ENCODE peak calls at places on chromosomes 3 and 15, in six cellular contexts. B is H9, M is astrocyte, L is colonic mucosa, G is left ventricle myocardium inferior, V is prostate gland. Z is an unnamed sample. For H3K4me1, the result is how much of the 10 kb centered on the place peaks cover.

GRCh38 chr3:57004154-57004730 is 56.2 kb upstream of the SPATA12 start:
- DNase-seq in B (no peak), M (no peak), L (no peak), G (no peak), V (peak), Z (no peak)

GRCh38 chr3:47324278-47324865 is 41.6 kb downstream of the KLHL18 start:
- DNase-seq in B (peak), M (peak), L (peak), G (no peak), V (peak), Z (peak)

GRCh38 chr15:60326824-60327654 is 70.7 kb downstream of the ANXA2 start:
- DNase-seq in B (no peak), M (no peak), L (peak), G (no peak), V (peak), Z (no peak)

GRCh38 chr3:67017211-67017610 is 19.1 kb downstream of the KBTBD8 start:
- DNase-seq in B (no peak), M (no peak), L (no peak), G (no peak), V (no peak), Z (no peak)

GRCh38 chr3:69094467-69095205 is 9.9 kb downstream of the ARL6IP5 start:
- DNase-seq in B (no peak), M (peak), L (no peak), G (no peak), V (no peak), Z (no peak)

GRCh38 chr15:51011212-51011611 is 83.5 kb downstream of the TNFAIP8L3 start:
- DNase-seq in B (no peak), M (no peak), L (no peak), G (no peak), V (no peak), Z (no peak)

GRCh38 chr15:52368402-52368801 is 72.8 kb upstream of the MYO5C start:
- DNase-seq in B (no peak), M (no peak), L (no peak), G (no peak), V (no peak), Z (no peak)

GRCh38 chr3:106945435-106945834 is 431.8 kb upstream of the CCDC54 start:
- DNase-seq in B (no peak), M (no peak), L (no peak), G (no peak), V (no peak), Z (no peak)

GRCh38 chr3:118525096-118525495 is 509.6 kb downstream of the IGSF11 start:
- DNase-seq in B (no peak), M (no peak), L (no peak), G (no peak), V (no peak), Z (no peak)

GRCh38 chr3:107643038-107643883 is 120.5 kb downstream of the BBX start:
- DNase-seq in B (no peak), M (no peak), L (no peak), G (no peak), V (no peak), Z (no peak)

GRCh38 chr3:123385072-123385471 is 63.8 kb downstream of the ADCY5 start:
- DNase-seq in B (no peak), M (no peak), L (peak), G (peak), V (no peak), Z (no peak)

GRCh38 chr3:196498297-196498696 is 5.3 kb downstream of the RNF168 start:
- DNase-seq in B (no peak), M (no peak), L (no peak), G (no peak), V (no peak), Z (no peak)

GRCh38 chr15:88624156-88624970 is 3.2 kb downstream of the AEN start:
- DNase-seq in B (no peak), M (no peak), L (no peak), G (no peak), V (no peak), Z (no peak)

GRCh38 chr3:16085884-16086608 is 88.4 kb upstream of the GALNT15 start:
- DNase-seq in B (no peak), M (peak), L (no peak), G (peak), V (peak), Z (peak)

GRCh38 chr3:64108281-64108680 is 85.0 kb upstream of the PSMD6 start:
- DNase-seq in B (no peak), M (no peak), L (no peak), G (no peak), V (no peak), Z (no peak)

DNA sequence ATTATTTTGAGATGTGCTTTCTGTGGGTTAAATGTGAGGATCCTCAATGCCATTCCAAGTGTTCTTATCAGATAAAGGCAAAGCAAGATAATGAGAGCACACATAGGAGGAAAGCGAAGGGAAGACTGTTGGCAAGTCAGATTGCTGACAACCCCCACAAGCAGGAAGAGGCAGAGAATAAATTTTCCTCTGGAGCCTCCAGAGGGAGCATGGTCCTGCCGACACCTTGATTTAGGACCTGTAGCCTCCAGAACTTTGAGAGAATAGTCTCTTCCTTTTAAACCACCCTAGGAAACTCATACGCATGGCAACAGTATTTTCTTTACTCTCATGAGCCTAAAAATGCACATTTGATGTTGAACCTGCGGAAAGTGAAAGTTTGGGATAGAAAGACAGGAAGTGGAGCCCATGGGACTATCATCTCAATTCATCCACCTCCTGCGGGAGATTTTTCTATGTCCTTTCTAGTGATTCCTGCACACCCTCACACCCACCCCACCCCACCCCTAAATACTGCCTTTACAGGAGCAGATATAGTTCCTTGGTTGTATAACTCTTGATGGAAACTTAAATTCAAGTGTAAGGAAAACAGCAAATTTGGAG is 116.7 kb upstream of the LPP start:
- DNase-seq in B (peak), M (peak), L (peak), G (no peak), V (no peak), Z (no peak)
- TF ChIP-seq CTCF in B (peak), M (peak), L (peak), G (peak), V (peak), Z (peak)

DNA sequence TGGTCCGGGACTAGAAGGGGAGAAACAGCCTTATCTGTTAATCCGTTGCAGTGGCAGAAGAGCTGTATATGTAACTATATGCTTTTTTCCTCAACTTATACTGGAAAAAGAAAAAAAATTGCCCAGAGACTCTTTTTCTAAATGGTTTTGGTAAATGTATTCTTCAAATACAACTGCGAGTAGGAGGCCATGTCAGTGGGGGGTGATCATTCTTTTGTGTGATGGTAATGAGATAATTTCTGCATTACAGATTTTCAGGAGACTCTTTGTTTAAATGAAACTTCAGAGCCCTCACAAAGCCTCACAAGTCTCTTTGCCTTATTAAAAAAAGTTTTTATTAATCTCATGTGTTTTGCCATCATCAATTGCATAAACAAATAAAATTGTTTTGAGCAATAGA is 116.5 kb downstream of the FNDC3B start:
- DNase-seq in B (no peak), M (no peak), L (no peak), G (no peak), V (no peak), Z (no peak)
- H3K27ac ChIP-seq in B (peak), M (peak), L (no peak), G (peak), V (peak), Z (no peak)

DNA sequence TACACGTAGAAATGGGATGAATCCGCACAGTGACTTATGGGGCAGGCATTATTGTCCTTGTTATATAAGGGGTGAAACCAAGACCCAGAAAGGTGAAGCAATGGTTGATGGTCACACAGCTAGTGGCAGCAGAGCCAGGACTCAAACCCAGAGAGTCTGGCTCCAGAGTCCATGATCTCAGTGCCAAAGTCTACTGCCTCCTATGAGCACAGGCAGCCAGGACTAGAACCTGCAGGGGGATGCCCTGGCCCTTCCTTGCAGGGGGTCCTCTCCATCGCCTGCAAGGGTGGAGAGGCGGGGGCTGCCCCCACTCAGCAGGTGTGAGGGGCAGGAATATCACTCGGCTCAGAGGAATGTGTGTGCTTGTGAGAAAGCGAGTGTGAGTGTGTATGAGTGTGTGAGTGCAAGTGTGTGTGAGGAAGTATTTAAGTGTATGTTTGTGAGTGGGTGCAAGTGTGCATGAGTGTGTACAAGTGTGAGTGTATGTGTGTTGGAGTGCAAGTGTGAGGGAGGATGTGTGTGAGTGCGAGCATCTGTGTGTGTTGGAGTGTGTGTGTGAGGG is 44.7 kb downstream of the UMPS start:
- DNase-seq in B (no peak), M (no peak), L (no peak), G (no peak), V (no peak), Z (no peak)
- H3K4me1 ChIP-seq in B (under half), M (under half), L (under half), G (half or more), V (under half), Z (under half)

DNA sequence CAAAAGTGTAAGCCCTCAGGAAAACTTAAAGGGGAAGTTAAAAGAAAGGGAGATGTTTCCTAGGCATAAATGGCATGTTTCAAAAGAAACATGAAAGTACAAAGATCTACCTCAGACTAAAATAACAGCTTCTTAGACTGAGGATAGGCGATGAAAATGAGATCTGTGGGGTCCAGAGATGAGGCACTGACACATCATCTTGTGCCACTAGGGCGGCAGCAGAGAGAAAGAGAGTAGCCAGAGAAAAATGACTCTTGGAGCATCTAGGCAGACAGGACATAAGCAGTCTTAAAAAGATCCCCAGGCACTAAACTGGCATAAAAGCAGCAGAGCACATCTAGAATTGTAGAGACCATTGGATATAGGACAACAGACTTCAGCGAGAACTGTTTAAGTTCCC is 42.5 kb upstream of the RFX7 start:
- DNase-seq in B (no peak), M (no peak), L (no peak), G (no peak), V (no peak), Z (no peak)
- TF ChIP-seq CTCF in B (peak), M (no peak), L (peak), G (no peak), V (no peak), Z (no peak)

DNA sequence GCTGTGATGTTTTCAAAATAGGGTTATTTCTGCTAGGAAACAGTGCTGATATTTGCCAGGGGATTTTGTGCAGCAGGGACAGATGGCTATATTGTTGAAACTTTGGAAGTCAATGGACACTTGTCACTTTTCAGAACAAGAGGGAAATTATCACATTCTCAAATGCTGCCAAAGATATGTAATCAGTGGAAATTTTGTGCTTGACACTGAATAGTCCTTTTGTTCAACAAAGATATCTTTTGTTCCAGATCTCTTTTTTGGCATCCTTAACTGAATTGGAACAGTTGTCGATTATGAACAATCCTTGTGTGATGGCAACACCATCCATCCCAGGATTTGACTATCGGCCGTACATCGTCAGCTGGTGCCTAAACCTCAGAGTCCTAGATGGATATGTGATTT is 7.8 kb downstream of the CEP97 start:
- DNase-seq in B (no peak), M (no peak), L (no peak), G (no peak), V (no peak), Z (no peak)
- H3K27ac ChIP-seq in B (no peak), M (no peak), L (no peak), G (no peak), V (no peak), Z (no peak)

GRCh38 chr15:26102988-26103387 is 239.9 kb upstream of the ATP10A start:
- DNase-seq in B (no peak), M (no peak), L (no peak), G (no peak), V (no peak), Z (no peak)
- H3K4me1 ChIP-seq in B (under half), M (under half), L (under half), G (under half), V (under half), Z (under half)

DNA sequence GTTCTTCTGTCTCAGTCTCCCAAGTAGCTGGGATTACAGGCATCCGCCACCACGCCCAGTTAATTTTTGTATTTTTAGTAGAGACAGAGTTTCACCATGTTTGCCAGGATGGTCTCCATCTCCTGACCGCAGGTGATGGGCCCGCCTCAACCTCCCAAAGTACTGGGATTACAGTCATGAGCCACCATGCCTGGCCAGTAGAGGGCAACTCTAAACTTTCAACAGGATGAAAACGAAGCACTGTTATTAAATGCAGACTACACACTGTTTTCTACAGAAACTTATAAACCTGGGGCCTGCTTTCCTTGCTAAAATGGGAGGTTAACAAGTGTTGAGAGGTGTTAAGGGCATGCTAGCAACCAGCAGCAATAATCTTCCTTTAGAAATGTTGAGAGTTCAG is 7.6 kb downstream of the ARPC4 start:
- DNase-seq in B (no peak), M (no peak), L (no peak), G (no peak), V (no peak), Z (no peak)
- TF ChIP-seq CTCF in B (peak), M (peak), L (no peak), G (peak), V (no peak), Z (no peak)

DNA sequence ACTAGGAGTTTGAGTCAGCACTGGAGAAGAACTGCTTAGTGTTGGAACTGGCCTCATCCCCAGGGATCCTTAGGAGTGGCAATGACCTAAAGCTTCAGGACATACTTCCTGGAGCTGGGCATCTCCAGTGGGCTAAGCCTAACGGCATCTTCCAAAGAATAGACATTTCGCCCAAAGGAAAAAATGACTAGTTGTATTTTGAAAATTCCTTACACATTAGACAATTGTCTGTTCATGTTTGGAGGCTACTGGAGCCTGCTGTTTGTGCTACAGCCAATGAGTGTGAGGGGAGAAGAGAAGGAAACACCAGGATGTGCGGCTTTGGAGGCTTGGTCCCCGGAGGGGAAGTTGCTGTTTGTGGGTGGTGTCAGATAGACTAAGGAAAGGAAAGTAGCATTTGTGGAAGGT is 77.6 kb downstream of the POLR2M start:
- DNase-seq in B (no peak), M (no peak), L (no peak), G (peak), V (no peak), Z (no peak)
- H3K27ac ChIP-seq in B (no peak), M (no peak), L (no peak), G (peak), V (no peak), Z (no peak)

DNA sequence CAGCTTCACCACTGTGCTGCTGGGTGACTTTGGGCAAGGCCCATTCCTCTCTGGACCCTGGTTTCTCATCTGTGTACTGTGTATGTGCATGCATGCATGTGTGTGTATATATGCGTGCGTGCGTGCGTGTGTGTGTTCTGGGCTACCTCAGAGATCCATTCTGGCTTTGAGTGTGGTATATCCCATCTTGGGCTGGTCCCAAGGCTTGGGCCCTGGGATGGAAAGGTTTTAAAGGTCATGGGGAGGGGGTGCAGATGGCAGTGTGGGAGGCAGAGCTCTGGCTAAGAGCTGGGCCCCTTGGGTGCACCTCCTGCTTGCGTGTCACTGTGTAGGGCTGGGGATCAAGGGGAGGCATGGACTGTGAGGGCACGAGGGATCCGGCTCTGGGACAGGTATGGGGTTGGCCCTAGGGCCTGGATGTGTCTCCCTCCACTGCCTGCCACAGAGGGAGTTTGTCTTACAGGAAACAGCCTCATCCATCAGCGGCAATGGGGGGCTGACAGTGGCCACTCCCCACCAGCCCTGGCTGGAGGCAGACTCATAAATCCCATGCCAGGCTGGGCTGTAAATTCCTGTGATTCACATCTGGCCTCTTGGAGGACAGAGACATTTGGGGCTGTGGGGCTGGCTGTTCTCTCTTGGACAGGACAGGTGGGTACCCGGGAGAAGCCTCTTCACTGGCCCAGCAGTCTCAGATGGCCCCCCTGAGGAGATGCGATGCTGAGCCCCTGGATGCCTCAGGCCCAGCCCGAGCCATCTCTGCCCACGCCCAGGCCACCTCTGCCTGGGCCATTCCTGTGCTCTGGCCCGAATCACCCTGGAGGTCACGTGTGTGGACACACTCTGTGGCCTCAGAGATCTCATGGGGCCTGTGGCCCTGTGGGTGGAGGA is 21.4 kb upstream of the CSPG4 start:
- DNase-seq in B (no peak), M (no peak), L (no peak), G (no peak), V (no peak), Z (no peak)
- H3K4me1 ChIP-seq in B (under half), M (under half), L (under half), G (under half), V (under half), Z (under half)

GRCh38 chr15:57639306-57639705 is 47.6 kb downstream of the MYZAP start:
- DNase-seq in B (no peak), M (no peak), L (no peak), G (no peak), V (no peak), Z (no peak)

GRCh38 chr15:57637836-57638235 is 46.1 kb downstream of the MYZAP start:
- DNase-seq in B (no peak), M (no peak), L (no peak), G (no peak), V (no peak), Z (no peak)

GRCh38 chr15:57631386-57632110 is 39.8 kb downstream of the MYZAP start:
- DNase-seq in B (no peak), M (no peak), L (no peak), G (no peak), V (no peak), Z (no peak)

GRCh38 chr15:57634290-57634689 is 42.6 kb downstream of the MYZAP start:
- DNase-seq in B (no peak), M (no peak), L (no peak), G (no peak), V (no peak), Z (no peak)

DNA sequence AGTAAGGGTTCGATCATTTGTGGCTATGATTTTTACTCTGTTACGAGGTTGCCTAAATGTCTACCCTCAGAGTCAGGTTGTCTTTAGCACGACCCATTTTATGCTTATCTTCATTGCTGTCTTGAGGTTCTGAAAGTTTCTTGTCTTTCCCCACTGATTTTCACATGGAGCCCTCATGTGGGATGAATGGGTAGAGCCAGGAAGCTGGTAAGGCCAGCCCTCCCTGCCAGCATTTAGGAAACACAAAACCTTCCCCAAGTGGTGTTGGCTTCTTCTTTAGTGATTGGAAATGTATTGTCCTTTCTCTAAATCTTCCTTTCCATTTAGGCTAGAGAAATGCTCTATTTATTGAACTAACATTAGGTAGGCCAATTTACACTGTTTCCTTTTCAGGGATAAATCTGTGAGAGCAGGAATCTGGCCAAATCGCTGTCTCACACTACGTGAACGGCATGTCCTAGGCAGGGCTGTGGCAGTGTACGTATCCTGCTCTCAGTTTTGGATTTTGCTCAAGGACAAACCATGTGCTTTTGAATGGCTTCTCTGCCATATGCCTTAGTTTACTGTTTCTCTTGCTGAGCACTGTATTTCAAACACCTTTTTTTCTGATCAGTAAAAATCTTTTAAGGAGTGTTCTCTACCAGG is 43.7 kb downstream of the MYZAP start:
- DNase-seq in B (no peak), M (no peak), L (no peak), G (peak), V (peak), Z (no peak)
- TF ChIP-seq CTCF in B (peak), M (no peak), L (no peak), G (peak), V (peak), Z (no peak)

Z was measured in lung.